ENCODE peak calls at places on chromosome 21, in six cellular contexts. L, P, S, A, D and E are unnamed samples.

GRCh38 chr21:34764715-34765284 is 96.0 kb downstream of the CLIC6 start:
- DNase-seq in S (no peak), L (no peak), A (no peak), D (peak; percentile 8), P (no peak), E (no peak)

GRCh38 chr21:46256501-46256994 is 28.0 kb upstream of the LSS start:
- DNase-seq in A (no peak), L (no peak), S (no peak), D (no peak), P (no peak), E (no peak)

GRCh38 chr21:45386728-45387371 is 18.1 kb upstream of the COL18A1 start:
- DNase-seq in P (peak; percentile 34), D (no peak), S (peak; percentile 57), A (peak; percentile 48), L (peak; percentile 57), E (peak; percentile 41)

GRCh38 chr21:46459356-46460112 is 843 bp downstream of the DIP2A start:
- DNase-seq in P (peak; percentile 51), A (peak; percentile 27), S (peak; percentile 36), D (no peak), L (peak; percentile 42), E (peak; percentile 52)

GRCh38 chr21:35559881-35560280 is 500.4 kb downstream of the SETD4 start:
- DNase-seq in L (no peak), S (no peak), D (no peak), P (no peak), A (no peak), E (no peak)

GRCh38 chr21:15932681-15933200 is 203.0 kb downstream of the USP25 start:
- DNase-seq in S (no peak), D (no peak), A (no peak), P (no peak), L (no peak), E (no peak)

GRCh38 chr21:16865612-16866011 is 647.2 kb upstream of the CXADR start:
- DNase-seq in L (no peak), A (no peak), S (no peak), P (no peak), D (no peak), E (no peak)

GRCh38 chr21:29624776-29625175 is 315.0 kb downstream of the GRIK1 start:
- DNase-seq in P (no peak), L (no peak), D (no peak), S (no peak), A (no peak), E (no peak)

GRCh38 chr21:30719401-30719800 is 824 bp upstream of the KRTAP21-3 start:
- DNase-seq in L (no peak), D (no peak), S (no peak), A (no peak), P (no peak), E (no peak)

GRCh38 chr21:36744560-36745231 is 45.8 kb downstream of the SIM2 start:
- DNase-seq in A (peak; percentile 32), D (no peak), S (no peak), L (no peak), P (no peak), E (no peak)

GRCh38 chr21:20591294-20591693 is 406.9 kb upstream of the NCAM2 start:
- DNase-seq in P (no peak), S (no peak), A (no peak), D (no peak), L (no peak), E (peak; percentile 2)

GRCh38 chr21:16535100-16535418 is 805.3 kb downstream of the USP25 start:
- DNase-seq in P (peak; percentile 86), L (peak; percentile 61), S (peak; percentile 82), D (peak; percentile 94), A (peak; percentile 82), E (peak; percentile 42)

GRCh38 chr21:28142692-28143091 is 850.0 kb downstream of the LTN1 start:
- DNase-seq in A (no peak), P (no peak), S (no peak), D (no peak), L (peak; percentile 40), E (no peak)

GRCh38 chr21:16095005-16095404 is 365.2 kb downstream of the USP25 start:
- DNase-seq in P (no peak), A (no peak), D (no peak), S (no peak), L (no peak), E (no peak)

GRCh38 chr21:18235545-18235944 is 9.1 kb upstream of the CHODL start:
- DNase-seq in S (no peak), D (no peak), A (no peak), L (no peak), P (no peak), E (no peak)

GRCh38 chr21:21163904-21164303 is 165.7 kb downstream of the NCAM2 start:
- DNase-seq in P (no peak), S (peak; percentile 67), A (peak; percentile 27), L (peak; percentile 52), D (no peak), E (peak; percentile 34)

GRCh38 chr21:35565204-35565611 is 495.1 kb downstream of the SETD4 start:
- DNase-seq in L (peak; percentile 8), A (peak; percentile 39), S (peak; percentile 21), D (no peak), P (peak; percentile 27), E (no peak)

GRCh38 chr21:46347791-46348381 is 23.9 kb downstream of the PCNT start:
- DNase-seq in A (no peak), P (peak; percentile 26), D (no peak), S (no peak), L (no peak), E (peak; percentile 12)

GRCh38 chr21:45981154-45981606 is 390 bp upstream of the COL6A1 start:
- DNase-seq in A (peak; percentile 76), L (peak; percentile 83), P (peak; percentile 73), D (peak; percentile 96), S (peak; percentile 69), E (peak; percentile 64)

GRCh38 chr21:37436180-37436579 is 69.6 kb downstream of the DYRK1A start:
- DNase-seq in D (no peak), S (no peak), P (no peak), A (no peak), L (no peak), E (no peak)

GRCh38 chr21:45906859-45907258 is 74.7 kb upstream of the COL6A1 start:
- DNase-seq in D (no peak), S (no peak), L (no peak), P (peak; percentile 5), A (no peak), E (no peak)

GRCh38 chr21:21057349-21058062 is 59.3 kb downstream of the NCAM2 start:
- DNase-seq in L (no peak), D (no peak), P (no peak), A (no peak), S (no peak), E (no peak)

GRCh38 chr21:15947707-15948106 is 217.9 kb downstream of the USP25 start:
- DNase-seq in L (peak; percentile 29), A (no peak), S (no peak), P (no peak), D (no peak), E (no peak)

GRCh38 chr21:36615274-36615964 is 83.5 kb upstream of the SIM2 start:
- DNase-seq in A (no peak), D (no peak), L (no peak), P (no peak), S (no peak), E (no peak)

GRCh38 chr21:45601551-45601950 is 42.0 kb upstream of the PCBP3 start:
- DNase-seq in L (no peak), S (no peak), D (no peak), P (no peak), A (no peak), E (no peak)

GRCh38 chr21:26845066-26845749 is at the start of gene ADAMTS1:
- DNase-seq in A (peak; percentile 71), S (peak; percentile 93), P (peak; percentile 87), L (peak; percentile 77), D (peak; percentile 98), E (peak; percentile 7)

GRCh38 chr21:31182231-31183129 is 144.2 kb upstream of the KRTAP19-8 start:
- DNase-seq in L (no peak), A (no peak), D (no peak), S (no peak), P (no peak), E (no peak)

GRCh38 chr21:15976807-15977206 is 247.0 kb downstream of the USP25 start:
- DNase-seq in D (no peak), A (no peak), P (no peak), S (no peak), L (peak; percentile 45), E (no peak)

GRCh38 chr21:35204850-35205564 is 155.9 kb upstream of the RUNX1 start:
- DNase-seq in A (no peak), L (peak; percentile 96), D (no peak), S (no peak), P (peak; percentile 62), E (peak; percentile 31)

DNA sequence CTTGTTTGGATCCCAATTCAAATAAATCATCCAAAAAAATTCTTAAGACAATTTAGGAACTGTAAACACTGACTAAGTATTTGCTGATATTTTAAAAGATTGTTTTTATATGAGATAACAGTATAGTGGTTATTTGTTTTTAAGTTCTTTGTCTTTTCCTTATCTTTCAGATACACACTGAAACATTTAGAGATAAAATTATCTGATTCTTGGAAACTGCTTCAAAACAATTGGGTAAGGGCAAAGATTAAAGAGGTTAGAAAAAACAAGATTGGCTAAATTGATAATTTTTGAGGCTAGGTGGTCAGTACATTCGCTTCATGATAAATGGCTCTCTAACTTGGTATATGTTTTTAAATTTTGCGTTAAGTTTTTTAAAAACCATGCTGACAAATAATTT is 117.3 kb downstream of the PSMG1 start:
- DNase-seq in P (no peak), S (no peak), A (no peak), D (no peak), L (peak; percentile 49), E (no peak)
- TF ChIP-seq POLR2A in P (no peak), S (no peak), A (no peak), D (no peak), L (no peak), E (no peak)

GRCh38 chr21:32727728-32728454 is at the start of gene SYNJ1:
- DNase-seq in L (peak; percentile 98), D (peak; percentile 98), A (peak; percentile 91), P (peak; percentile 98), S (peak; percentile 85), E (peak; percentile 95)
- TF ChIP-seq POLR2A in L (peak; percentile 75), D (peak; percentile 68), A (peak; percentile 46), P (peak; percentile 91), S (peak; percentile 79), E (peak; percentile 82)

DNA sequence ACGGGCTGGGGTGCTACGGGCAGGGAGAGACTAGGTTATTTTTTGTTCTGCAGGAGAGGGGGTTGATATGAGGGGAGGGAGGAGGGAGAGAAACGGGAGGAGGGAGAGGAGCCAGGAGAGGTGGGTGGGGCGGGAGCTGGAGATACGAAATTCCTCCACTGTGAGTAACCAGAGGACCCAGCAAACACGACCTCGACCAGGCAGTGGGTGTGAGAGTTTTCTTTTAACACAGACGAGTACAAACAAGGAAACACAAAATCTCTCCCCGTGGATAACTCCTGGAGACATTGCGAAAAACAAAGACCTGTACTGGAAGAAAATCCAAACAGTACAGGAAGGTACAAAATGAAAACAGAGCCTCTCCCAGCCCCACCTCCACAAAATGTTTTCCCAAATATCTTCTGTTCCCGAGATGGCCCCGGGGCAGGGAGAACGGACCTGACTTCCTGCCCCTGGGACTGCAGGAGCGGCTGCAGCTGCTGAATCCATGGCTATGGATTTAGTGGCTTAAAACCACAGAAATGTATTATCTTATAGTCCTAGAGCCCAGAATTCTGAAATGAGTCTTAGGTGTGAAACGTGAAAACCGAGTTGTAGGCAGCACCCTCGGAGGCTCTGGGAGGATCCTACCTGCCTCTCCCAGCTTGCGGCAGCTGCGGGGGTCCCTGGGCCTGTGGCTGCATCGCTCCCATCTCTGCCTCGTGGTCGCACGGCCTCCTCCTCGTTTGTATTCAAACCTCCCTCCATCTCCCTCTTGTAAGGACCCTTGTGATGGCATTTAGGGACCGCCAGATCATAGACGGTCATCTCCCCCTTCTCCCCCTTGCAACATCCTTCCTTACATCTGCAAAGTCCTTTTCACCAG is 82.2 kb downstream of the RIPK4 start:
- DNase-seq in A (no peak), P (no peak), D (no peak), L (no peak), S (no peak), E (no peak)
- TF ChIP-seq POLR2A in A (no peak), P (no peak), D (no peak), L (no peak), S (no peak), E (no peak)

GRCh38 chr21:39349211-39350093 is 564 bp upstream of the HMGN1 start:
- DNase-seq in P (peak; percentile 98), A (peak; percentile 97), D (peak; percentile 98), S (peak; percentile 88), L (peak; percentile 96), E (peak; percentile 96)
- TF ChIP-seq POLR2A in P (peak; percentile 42), A (no peak), D (no peak), S (no peak), L (peak; percentile 79), E (peak; percentile 74)